ENCODE peak calls at places on chromosomes 3 and 15, in six cellular contexts. One of them, this sample, is unnamed.

GRCh38 chr3:150268426-150269321 is 139.4 kb upstream of the TSC22D2 start:
- DNase-seq in left ventricle myocardium inferior: no peak
- DNase-seq in HCT116: no peak
- DNase-seq in right lobe of liver: no peak
- DNase-seq in uterus: no peak
- DNase-seq in psoas muscle: no peak
- DNase-seq in this sample: no peak

GRCh38 chr3:118593277-118593670 is 441.4 kb downstream of the IGSF11 start:
- DNase-seq in left ventricle myocardium inferior: no peak
- DNase-seq in HCT116: no peak
- DNase-seq in right lobe of liver: no peak
- DNase-seq in uterus: no peak
- DNase-seq in psoas muscle: no peak
- DNase-seq in this sample: no peak

GRCh38 chr15:63832620-63833245 is 1.0 kb downstream of the HERC1 start:
- DNase-seq in left ventricle myocardium inferior: no peak
- DNase-seq in HCT116: no peak
- DNase-seq in right lobe of liver: no peak
- DNase-seq in uterus: no peak
- DNase-seq in psoas muscle: no peak
- DNase-seq in this sample: no peak

GRCh38 chr3:11438636-11439035 is 166.4 kb downstream of the ATG7 start:
- DNase-seq in left ventricle myocardium inferior: no peak
- DNase-seq in HCT116: no peak
- DNase-seq in right lobe of liver: no peak
- DNase-seq in uterus: peak; percentile 42
- DNase-seq in psoas muscle: no peak
- DNase-seq in this sample: no peak

GRCh38 chr3:140360332-140360731 is 317.5 kb upstream of the TRIM42 start:
- DNase-seq in left ventricle myocardium inferior: no peak
- DNase-seq in HCT116: no peak
- DNase-seq in right lobe of liver: no peak
- DNase-seq in uterus: no peak
- DNase-seq in psoas muscle: no peak
- DNase-seq in this sample: no peak

GRCh38 chr3:71064976-71065763 is 518.4 kb downstream of the FOXP1 start:
- DNase-seq in left ventricle myocardium inferior: peak; percentile 60
- DNase-seq in HCT116: no peak
- DNase-seq in right lobe of liver: peak; percentile 73
- DNase-seq in uterus: peak; percentile 61
- DNase-seq in psoas muscle: peak; percentile 50
- DNase-seq in this sample: no peak

GRCh38 chr15:89409993-89410767 is 75.6 kb upstream of the POLG start:
- DNase-seq in left ventricle myocardium inferior: no peak
- DNase-seq in HCT116: no peak
- DNase-seq in right lobe of liver: no peak
- DNase-seq in uterus: no peak
- DNase-seq in psoas muscle: no peak
- DNase-seq in this sample: no peak

GRCh38 chr3:150945226-150945625 is 27.3 kb downstream of the CLRN1 start:
- DNase-seq in left ventricle myocardium inferior: no peak
- DNase-seq in HCT116: no peak
- DNase-seq in right lobe of liver: no peak
- DNase-seq in uterus: no peak
- DNase-seq in psoas muscle: no peak
- DNase-seq in this sample: no peak

GRCh38 chr3:158739078-158739477 is 6.8 kb upstream of the RARRES1 start:
- DNase-seq in left ventricle myocardium inferior: no peak
- DNase-seq in HCT116: no peak
- DNase-seq in right lobe of liver: no peak
- DNase-seq in uterus: no peak
- DNase-seq in psoas muscle: no peak
- DNase-seq in this sample: no peak

GRCh38 chr3:172125963-172126403 is 86.6 kb downstream of the FNDC3B start:
- DNase-seq in left ventricle myocardium inferior: peak; percentile 68
- DNase-seq in HCT116: no peak
- DNase-seq in right lobe of liver: no peak
- DNase-seq in uterus: peak; percentile 69
- DNase-seq in psoas muscle: peak; percentile 59
- DNase-seq in this sample: no peak

GRCh38 chr3:172128852-172129251 is 89.5 kb downstream of the FNDC3B start:
- DNase-seq in left ventricle myocardium inferior: no peak
- DNase-seq in HCT116: no peak
- DNase-seq in right lobe of liver: no peak
- DNase-seq in uterus: no peak
- DNase-seq in psoas muscle: no peak
- DNase-seq in this sample: no peak

GRCh38 chr3:172126741-172127140 is 87.4 kb downstream of the FNDC3B start:
- DNase-seq in left ventricle myocardium inferior: no peak
- DNase-seq in HCT116: no peak
- DNase-seq in right lobe of liver: no peak
- DNase-seq in uterus: no peak
- DNase-seq in psoas muscle: no peak
- DNase-seq in this sample: no peak

GRCh38 chr3:172127929-172128580 is 88.7 kb downstream of the FNDC3B start:
- DNase-seq in left ventricle myocardium inferior: no peak
- DNase-seq in HCT116: no peak
- DNase-seq in right lobe of liver: no peak
- DNase-seq in uterus: no peak
- DNase-seq in psoas muscle: no peak
- DNase-seq in this sample: no peak

DNA sequence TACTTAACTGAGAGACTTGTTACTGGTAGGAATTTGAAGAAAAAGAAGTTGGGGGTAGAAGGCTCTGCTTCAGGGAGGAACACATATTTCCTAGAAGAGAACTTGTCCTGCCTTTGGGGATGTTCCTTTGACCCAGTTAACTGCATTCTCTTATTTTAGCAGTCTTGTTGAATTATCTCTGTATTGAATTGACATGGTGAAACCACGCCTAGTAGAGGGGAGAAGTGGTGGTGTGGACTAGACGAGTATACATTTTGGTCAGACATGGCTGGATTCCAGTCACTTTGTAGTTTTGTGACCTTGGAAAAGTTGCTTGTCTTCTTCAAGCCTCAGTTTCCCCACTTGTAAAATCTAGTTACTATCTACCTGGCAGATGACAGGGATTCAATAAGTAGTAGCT is 87.8 kb downstream of the FNDC3B start:
- DNase-seq in left ventricle myocardium inferior: no peak
- DNase-seq in HCT116: no peak
- DNase-seq in right lobe of liver: no peak
- DNase-seq in uterus: no peak
- DNase-seq in psoas muscle: no peak
- DNase-seq in this sample: no peak
- H3K4me1 ChIP-seq in left ventricle myocardium inferior: peaks cover 90% of the 10 kb centered on the region
- H3K4me1 ChIP-seq in HCT116: peaks cover 34% of the 10 kb centered on the region
- H3K4me1 ChIP-seq in right lobe of liver: peaks cover 40% of the 10 kb centered on the region
- H3K4me1 ChIP-seq in uterus: peaks cover 10% of the 10 kb centered on the region
- H3K4me1 ChIP-seq in psoas muscle: peaks cover 75% of the 10 kb centered on the region
- H3K4me1 ChIP-seq in this sample: peaks cover 7% of the 10 kb centered on the region

DNA sequence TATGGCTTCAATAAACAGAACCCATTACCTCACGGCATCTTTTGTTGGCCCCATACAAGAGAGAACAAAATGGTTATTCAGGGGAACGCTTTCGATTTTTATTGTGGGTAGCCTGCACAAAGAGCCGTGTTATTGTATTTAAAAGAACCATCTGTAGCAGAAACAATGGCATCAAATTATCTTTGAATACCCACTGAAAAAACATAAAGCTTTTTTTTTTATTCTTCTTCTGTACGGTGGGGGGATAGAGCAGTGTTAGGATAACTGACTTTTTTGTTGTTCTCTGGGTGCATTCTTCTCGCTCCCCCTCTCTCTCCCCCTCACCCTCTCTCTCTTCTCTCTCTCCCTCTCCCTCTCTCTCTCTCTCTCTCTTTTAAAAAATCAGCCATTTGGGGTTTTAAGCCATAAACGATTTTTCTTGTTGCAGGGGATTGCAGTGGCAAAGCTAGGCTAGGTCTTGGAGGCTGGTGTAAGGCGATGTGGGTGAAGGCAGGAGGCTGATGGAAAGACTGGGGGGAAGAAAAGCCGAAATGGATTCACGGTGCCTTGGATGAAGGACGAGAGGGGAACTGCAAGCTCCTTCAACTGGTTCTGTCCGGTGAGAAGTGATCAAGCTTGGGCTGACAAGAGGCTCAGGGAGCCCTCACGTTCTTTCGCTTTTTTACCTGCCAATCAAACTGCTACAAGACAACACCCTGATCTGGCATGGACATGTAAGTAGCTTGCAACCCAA is 12.4 kb upstream of the SOX2 start:
- DNase-seq in left ventricle myocardium inferior: no peak
- DNase-seq in HCT116: no peak
- DNase-seq in right lobe of liver: no peak
- DNase-seq in uterus: no peak
- DNase-seq in psoas muscle: no peak
- DNase-seq in this sample: no peak
- H3K4me1 ChIP-seq in left ventricle myocardium inferior: peaks cover 27% of the 10 kb centered on the region
- H3K4me1 ChIP-seq in HCT116: no peaks in the 10 kb centered on the region
- H3K4me1 ChIP-seq in right lobe of liver: peaks cover 9% of the 10 kb centered on the region
- H3K4me1 ChIP-seq in uterus: peaks cover 5% of the 10 kb centered on the region
- H3K4me1 ChIP-seq in psoas muscle: peaks cover 6% of the 10 kb centered on the region
- H3K4me1 ChIP-seq in this sample: peaks cover 3% of the 10 kb centered on the region

GRCh38 chr3:46959169-46959515 is 17.4 kb downstream of the CCDC12 start:
- DNase-seq in left ventricle myocardium inferior: no peak
- DNase-seq in HCT116: no peak
- DNase-seq in right lobe of liver: no peak
- DNase-seq in uterus: no peak
- DNase-seq in psoas muscle: no peak
- DNase-seq in this sample: no peak
- H3K4me1 ChIP-seq in left ventricle myocardium inferior: peaks cover 85% of the 10 kb centered on the region
- H3K4me1 ChIP-seq in HCT116: no peaks in the 10 kb centered on the region
- H3K4me1 ChIP-seq in right lobe of liver: peaks cover 15% of the 10 kb centered on the region
- H3K4me1 ChIP-seq in uterus: peaks cover 25% of the 10 kb centered on the region
- H3K4me1 ChIP-seq in psoas muscle: peaks cover 63% of the 10 kb centered on the region
- H3K4me1 ChIP-seq in this sample: peaks cover 4% of the 10 kb centered on the region

DNA sequence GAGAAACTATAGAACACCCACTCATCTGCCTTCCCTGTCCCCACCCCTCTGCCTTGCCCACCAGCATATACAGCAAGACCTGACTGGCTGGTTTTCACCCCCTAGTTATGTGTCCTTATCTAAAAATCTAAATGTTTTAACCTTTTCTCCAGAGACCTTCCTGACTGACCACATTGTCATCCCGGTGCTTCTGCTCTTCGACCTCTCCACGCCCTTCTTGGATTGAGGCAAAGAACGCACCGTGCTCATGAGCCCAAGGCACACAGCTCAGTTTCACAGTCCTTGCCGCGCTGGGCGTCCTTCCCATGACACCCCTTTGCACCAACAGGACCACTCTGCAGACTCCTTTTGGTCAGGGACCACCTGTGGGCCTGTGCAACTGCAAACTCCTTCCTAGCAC is 62.7 kb downstream of the B3GNT5 start:
- DNase-seq in left ventricle myocardium inferior: no peak
- DNase-seq in HCT116: no peak
- DNase-seq in right lobe of liver: no peak
- DNase-seq in uterus: no peak
- DNase-seq in psoas muscle: no peak
- DNase-seq in this sample: no peak
- H3K4me1 ChIP-seq in left ventricle myocardium inferior: no peaks in the 10 kb centered on the region
- H3K4me1 ChIP-seq in HCT116: no peaks in the 10 kb centered on the region
- H3K4me1 ChIP-seq in right lobe of liver: no peaks in the 10 kb centered on the region
- H3K4me1 ChIP-seq in uterus: no peaks in the 10 kb centered on the region
- H3K4me1 ChIP-seq in psoas muscle: no peaks in the 10 kb centered on the region
- H3K4me1 ChIP-seq in this sample: peaks cover 1% of the 10 kb centered on the region

GRCh38 chr15:90561344-90562244 is 31.9 kb downstream of the CRTC3 start:
- DNase-seq in left ventricle myocardium inferior: no peak
- DNase-seq in HCT116: no peak
- DNase-seq in right lobe of liver: no peak
- DNase-seq in uterus: peak; percentile 45
- DNase-seq in psoas muscle: no peak
- DNase-seq in this sample: no peak
- H3K4me1 ChIP-seq in left ventricle myocardium inferior: peaks cover 100% of the 10 kb centered on the region
- H3K4me1 ChIP-seq in HCT116: no peaks in the 10 kb centered on the region
- H3K4me1 ChIP-seq in right lobe of liver: peaks cover 54% of the 10 kb centered on the region
- H3K4me1 ChIP-seq in uterus: peaks cover 15% of the 10 kb centered on the region
- H3K4me1 ChIP-seq in psoas muscle: peaks cover 38% of the 10 kb centered on the region
- H3K4me1 ChIP-seq in this sample: no peaks in the 10 kb centered on the region

This sample was measured in iPS DF 6.9.